ENCODE peak calls at places on chromosomes 16 and 17, in six cellular contexts. K, T, N, H, Q and J are unnamed samples.

GRCh38 chr17:6028294-6028693 is 41.9 kb upstream of the WSCD1 start:
- DNase-seq in H (no peak), N (no peak), K (no peak), Q (no peak), T (no peak), J (no peak)

GRCh38 chr17:14776791-14777190 is 475.9 kb downstream of the HS3ST3B1 start:
- DNase-seq in N (no peak), K (peak), H (no peak), T (no peak), Q (no peak), J (no peak)

GRCh38 chr16:85296859-85297698 is 184.8 kb upstream of the CIBAR2 start:
- DNase-seq in H (no peak), N (peak), Q (peak), T (no peak), K (no peak), J (peak)

GRCh38 chr16:31128711-31129567 is 6.6 kb downstream of the PRSS8 start:
- DNase-seq in T (no peak), N (no peak), Q (no peak), H (no peak), K (no peak), J (no peak)

GRCh38 chr17:40070895-40071719 is 8.3 kb downstream of the THRA start:
- DNase-seq in K (no peak), H (no peak), Q (no peak), N (no peak), T (no peak), J (no peak)

GRCh38 chr16:2468142-2468724 is 2.9 kb upstream of the NTN3 start:
- DNase-seq in H (no peak), T (no peak), Q (peak), N (no peak), K (peak), J (peak)

GRCh38 chr17:16954541-16954940 is 17.4 kb downstream of the TNFRSF13B start:
- DNase-seq in K (no peak), Q (no peak), H (no peak), N (no peak), T (no peak), J (no peak)

GRCh38 chr17:32936894-32937500 is 9.0 kb downstream of the TMEM98 start:
- DNase-seq in N (peak), H (peak), Q (peak), T (peak), K (peak), J (peak)

GRCh38 chr16:59597269-59597668 is 863.2 kb upstream of the GOT2 start:
- DNase-seq in K (peak), T (no peak), H (no peak), N (no peak), Q (no peak), J (no peak)

GRCh38 chr16:85613609-85614337 is 651 bp downstream of the GSE1 start:
- DNase-seq in N (no peak), H (peak), K (no peak), T (peak), Q (peak), J (peak)

GRCh38 chr16:78130950-78131349 is 31.5 kb downstream of the WWOX start:
- DNase-seq in H (no peak), Q (no peak), K (no peak), N (no peak), T (no peak), J (no peak)

GRCh38 chr16:56773531-56773930 is 43.6 kb downstream of the NUP93 start:
- DNase-seq in N (no peak), Q (no peak), K (no peak), H (no peak), T (no peak), J (no peak)

GRCh38 chr16:74623214-74623842 is 16.4 kb upstream of the GLG1 start:
- DNase-seq in T (peak), Q (no peak), N (no peak), H (no peak), K (peak), J (peak)

GRCh38 chr16:27315333-27316037 is 1.7 kb downstream of the IL4R start:
- DNase-seq in H (peak), K (peak), T (peak), Q (peak), N (peak), J (no peak)

GRCh38 chr17:6608321-6608720 is 32.2 kb downstream of the KIAA0753 start:
- DNase-seq in Q (no peak), N (no peak), H (no peak), T (no peak), K (peak), J (no peak)

GRCh38 chr17:27381007-27381501 is 75.2 kb upstream of the KSR1 start:
- DNase-seq in H (peak), K (peak), Q (peak), T (peak), N (peak), J (peak)

GRCh38 chr17:73291260-73291801 is 20.5 kb downstream of the CDC42EP4 start:
- DNase-seq in K (peak), N (no peak), H (no peak), T (peak), Q (peak), J (peak)

GRCh38 chr16:54006693-54007092 is 279.9 kb downstream of the IRX3 start:
- DNase-seq in H (no peak), K (peak), N (no peak), Q (no peak), T (no peak), J (no peak)

GRCh38 chr16:57276596-57276995 is 7.9 kb downstream of the PLLP start:
- DNase-seq in H (no peak), T (no peak), K (no peak), N (no peak), Q (no peak), J (no peak)

GRCh38 chr16:30658731-30659506 is 688 bp downstream of the FBRS start:
- DNase-seq in N (no peak), T (peak), K (peak), Q (peak), H (peak), J (peak)

GRCh38 chr17:57707892-57708291 is 37.2 kb downstream of the CCDC182 start:
- DNase-seq in N (no peak), H (no peak), T (peak), Q (no peak), K (peak), J (no peak)

GRCh38 chr16:28621756-28622155 is 11.9 kb upstream of the SULT1A1 start:
- DNase-seq in H (no peak), N (no peak), T (no peak), K (no peak), Q (no peak), J (no peak)

GRCh38 chr17:30513346-30513745 is 36.1 kb downstream of the GOSR1 start:
- DNase-seq in H (no peak), N (no peak), Q (no peak), K (peak), T (no peak), J (no peak)

GRCh38 chr16:22671301-22672076 is 142.5 kb upstream of the HS3ST2 start:
- DNase-seq in N (no peak), H (no peak), K (peak), Q (no peak), T (peak), J (no peak)

GRCh38 chr17:40024901-40025300 is 9.7 kb downstream of the CSF3 start:
- DNase-seq in N (no peak), T (no peak), Q (no peak), K (no peak), H (no peak), J (no peak)

GRCh38 chr17:81401727-81402529 is 6.7 kb downstream of the BAHCC1 start:
- DNase-seq in T (peak), N (no peak), K (no peak), Q (peak), H (no peak), J (peak)

GRCh38 chr16:53946745-53947386 is 242.9 kb downstream of the FTO start:
- DNase-seq in N (no peak), K (no peak), H (no peak), T (no peak), Q (no peak), J (no peak)

GRCh38 chr17:55264273-55264639 is 504 bp upstream of the HLF start:
- DNase-seq in N (no peak), H (no peak), K (no peak), Q (no peak), T (no peak), J (no peak)

GRCh38 chr16:27698266-27698665 is 148.3 kb downstream of the KATNIP start:
- DNase-seq in K (no peak), T (no peak), H (no peak), Q (peak), N (no peak), J (no peak)

GRCh38 chr16:29991571-29991904 is 3.9 kb downstream of the HIRIP3 start:
- DNase-seq in Q (no peak), K (no peak), H (no peak), N (no peak), T (no peak), J (no peak)

GRCh38 chr17:10286324-10286723 is 86.5 kb downstream of the MYH13 start:
- DNase-seq in N (no peak), H (no peak), T (no peak), K (no peak), Q (no peak), J (no peak)

GRCh38 chr17:37481001-37481665 is 8.6 kb upstream of the DUSP14 start:
- DNase-seq in H (no peak), T (no peak), K (no peak), N (no peak), Q (no peak), J (no peak)

GRCh38 chr16:70294385-70295029 is 4.5 kb upstream of the DDX19B start:
- DNase-seq in N (no peak), H (no peak), K (no peak), T (no peak), Q (no peak), J (no peak)

GRCh38 chr17:43784628-43785101 is 4.4 kb downstream of the CFAP97D1 start:
- DNase-seq in Q (no peak), N (no peak), K (peak), H (no peak), T (peak), J (no peak)

GRCh38 chr17:48294193-48294909 is 135.7 kb downstream of the SKAP1 start:
- DNase-seq in K (no peak), H (no peak), N (no peak), T (no peak), Q (no peak), J (no peak)
- TF ChIP-seq CTCF in K (no peak), H (no peak), N (no peak), T (no peak), Q (no peak), J (no peak)

GRCh38 chr17:74859439-74860228 is at the start of gene GRIN2C:
- DNase-seq in K (no peak), H (no peak), Q (no peak), T (no peak), N (peak), J (peak)

GRCh38 chr17:74858672-74859438 is 830 bp downstream of the GRIN2C start:
- DNase-seq in H (no peak), N (no peak), K (no peak), Q (no peak), T (no peak), J (no peak)

GRCh38 chr17:74861554-74862107 is 1.9 kb upstream of the GRIN2C start:
- DNase-seq in K (no peak), T (no peak), N (no peak), H (no peak), Q (no peak), J (no peak)

GRCh38 chr17:74860999-74861553 is 1.4 kb upstream of the GRIN2C start:
- DNase-seq in K (no peak), Q (no peak), H (no peak), T (no peak), N (no peak), J (no peak)

GRCh38 chr17:74860229-74860998 is 729 bp upstream of the GRIN2C start:
- DNase-seq in T (no peak), N (no peak), Q (peak), K (no peak), H (no peak), J (no peak)
- TF ChIP-seq CTCF in T (no peak), N (no peak), Q (no peak), K (no peak), H (no peak), J (no peak)

DNA sequence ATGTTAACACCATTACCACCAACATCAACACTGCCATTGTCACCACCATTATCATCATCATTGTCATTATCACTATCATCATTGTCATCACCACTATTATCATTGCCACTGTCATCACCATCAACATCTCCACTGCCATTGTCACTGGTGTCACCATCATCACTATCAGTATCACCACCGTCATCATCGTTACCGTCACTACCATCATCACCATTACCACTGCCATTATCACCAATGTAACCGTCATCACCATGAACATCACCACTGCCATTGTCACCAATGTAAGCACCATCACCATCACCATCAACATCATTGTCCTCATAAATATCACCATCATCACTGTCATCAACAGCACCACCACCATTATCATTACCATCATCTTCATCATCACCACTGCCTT is 633.2 kb upstream of the EEF2KMT start:
- DNase-seq in Q (no peak), T (no peak), H (no peak), N (no peak), K (no peak), J (no peak)
- TF ChIP-seq CTCF in Q (no peak), T (no peak), H (no peak), N (no peak), K (no peak), J (no peak)

GRCh38 chr17:47851764-47852112 is 775 bp upstream of the SP6 start:
- DNase-seq in K (no peak), H (no peak), Q (no peak), N (no peak), T (no peak), J (no peak)

GRCh38 chr17:47853616-47854015 is 2.7 kb upstream of the SP6 start:
- DNase-seq in Q (no peak), T (no peak), K (no peak), N (no peak), H (no peak), J (no peak)

GRCh38 chr17:47852113-47852949 is 1.4 kb upstream of the SP6 start:
- DNase-seq in T (no peak), H (no peak), K (no peak), N (no peak), Q (peak), J (peak)

GRCh38 chr17:47850373-47850691 is 631 bp downstream of the SP6 start:
- DNase-seq in N (no peak), K (no peak), T (no peak), H (no peak), Q (no peak), J (no peak)

GRCh38 chr17:47850692-47851573 is at the start of gene SP6:
- DNase-seq in N (peak), K (peak), H (peak), Q (peak), T (peak), J (peak)
- TF ChIP-seq CTCF in N (no peak), K (peak), H (peak), Q (no peak), T (no peak), J (peak)

GRCh38 chr17:79840204-79840988 is 1.2 kb upstream of the CBX4 start:
- DNase-seq in T (peak), N (peak), Q (peak), H (no peak), K (peak), J (no peak)
- TF ChIP-seq CTCF in T (no peak), N (no peak), Q (no peak), H (peak), K (peak), J (no peak)